ENCODE peak calls at places on chromosomes 6 and 20, in seven cellular contexts. C, X, J, D, S, R and I are unnamed samples.

GRCh38 chr6:168156742-168157265 is 77.8 kb upstream of the FRMD1 start:
- DNase-seq in R (no peak), D (no peak), C (no peak), J (no peak), X (no peak), S (no peak), I (no peak)

GRCh38 chr6:32187009-32187709 is 2.8 kb downstream of the PBX2 start:
- DNase-seq in S (no peak), D (no peak), J (no peak), C (peak), X (no peak), R (no peak), I (no peak)

GRCh38 chr20:63881451-63882226 is 13.3 kb upstream of the DNAJC5 start:
- DNase-seq in D (no peak), X (no peak), S (no peak), R (no peak), J (no peak), C (no peak), I (no peak)

GRCh38 chr6:14452567-14453527 is 335.3 kb downstream of the CD83 start:
- DNase-seq in X (no peak), S (no peak), R (no peak), D (no peak), C (no peak), J (no peak), I (peak)

GRCh38 chr20:23142162-23143050 is 56.3 kb upstream of the CD93 start:
- DNase-seq in D (peak), S (no peak), C (peak), R (no peak), X (no peak), J (no peak), I (no peak)

GRCh38 chr20:61525781-61526431 is 273.8 kb downstream of the CDH4 start:
- DNase-seq in X (no peak), C (no peak), R (no peak), D (no peak), S (no peak), J (no peak), I (no peak)

GRCh38 chr20:56343861-56344381 is 14.9 kb upstream of the FAM210B start:
- DNase-seq in R (peak), D (peak), J (no peak), X (peak), S (peak), C (peak), I (peak)

GRCh38 chr20:17438436-17439039 is 92.6 kb downstream of the BFSP1 start:
- DNase-seq in C (no peak), J (no peak), D (no peak), R (no peak), S (no peak), X (no peak), I (no peak)

GRCh38 chr6:41935685-41936072 is 5.9 kb downstream of the CCND3 start:
- DNase-seq in C (no peak), S (no peak), D (no peak), X (no peak), J (no peak), R (no peak), I (no peak)

GRCh38 chr6:160042788-160043301 is 74.0 kb downstream of the IGF2R start:
- DNase-seq in J (no peak), C (no peak), X (no peak), R (no peak), S (no peak), D (no peak), I (no peak)

GRCh38 chr6:125858427-125859320 is 67.9 kb downstream of the NCOA7 start:
- DNase-seq in R (peak), D (no peak), S (no peak), J (no peak), C (no peak), X (peak), I (peak)

GRCh38 chr20:2693286-2693995 is 861 bp downstream of the EBF4 start:
- DNase-seq in J (peak), X (peak), R (peak), C (no peak), D (peak), S (peak), I (peak)

GRCh38 chr6:104623052-104623690 is 236.5 kb downstream of the HACE1 start:
- DNase-seq in X (no peak), R (no peak), J (no peak), S (no peak), C (no peak), D (no peak), I (no peak)

GRCh38 chr6:125205931-125206330 is 52.4 kb downstream of the TPD52L1 start:
- DNase-seq in C (no peak), X (no peak), D (no peak), R (no peak), S (no peak), J (no peak), I (no peak)

GRCh38 chr20:61127311-61128044 is 124.6 kb upstream of the CDH4 start:
- DNase-seq in S (no peak), X (no peak), D (no peak), J (no peak), C (no peak), R (no peak), I (no peak)

GRCh38 chr6:11538049-11538798 is 675 bp downstream of the TMEM170B start:
- DNase-seq in J (peak), D (peak), S (peak), R (peak), X (peak), C (no peak), I (peak)

GRCh38 chr20:58179432-58180099 is 48.9 kb downstream of the ANKRD60 start:
- DNase-seq in C (peak), S (peak), J (peak), X (peak), R (peak), D (peak), I (peak)

GRCh38 chr6:48512396-48512795 is 401.4 kb upstream of the PTCHD4 start:
- DNase-seq in X (no peak), J (no peak), D (no peak), C (no peak), S (no peak), R (no peak), I (no peak)

GRCh38 chr6:33324139-33324538 is 6.6 kb upstream of the ZBTB22 start:
- DNase-seq in C (no peak), X (no peak), D (no peak), R (no peak), S (no peak), J (no peak), I (no peak)

GRCh38 chr20:11143481-11143880 is 469.7 kb upstream of the JAG1 start:
- DNase-seq in D (no peak), R (no peak), J (no peak), S (no peak), X (no peak), C (no peak), I (no peak)

GRCh38 chr20:1280421-1281102 is 14.5 kb downstream of the SNPH start:
- DNase-seq in R (no peak), D (no peak), J (no peak), S (no peak), C (no peak), X (no peak), I (no peak)

GRCh38 chr6:3755637-3756515 is 4.4 kb upstream of the PXDC1 start:
- DNase-seq in X (no peak), R (no peak), C (no peak), J (no peak), D (no peak), S (no peak), I (no peak)

GRCh38 chr6:49087372-49087771 is 375.7 kb downstream of the MMUT start:
- DNase-seq in J (no peak), X (no peak), R (no peak), D (no peak), S (no peak), C (no peak), I (no peak)

GRCh38 chr6:124798942-124799496 is 163.2 kb upstream of the RNF217 start:
- DNase-seq in D (no peak), J (no peak), S (no peak), R (no peak), X (no peak), C (no peak), I (no peak)

GRCh38 chr20:59004763-59005522 is 2.1 kb downstream of the CTSZ start:
- DNase-seq in C (peak), D (peak), R (no peak), S (peak), J (peak), X (peak), I (no peak)

GRCh38 chr6:6688283-6688682 is 99.8 kb downstream of the LY86 start:
- DNase-seq in R (no peak), C (no peak), X (no peak), D (no peak), J (no peak), S (no peak), I (no peak)
- H3K4me3 ChIP-seq in R (no peak), C (no peak), X (no peak), D (no peak), J (no peak), S (no peak), I (no peak)

GRCh38 chr6:152050451-152051195 is 243.1 kb downstream of the ESR1 start:
- DNase-seq in D (no peak), C (no peak), X (no peak), J (no peak), S (no peak), R (no peak), I (no peak)

GRCh38 chr6:152052061-152052460 is 244.6 kb downstream of the ESR1 start:
- DNase-seq in J (no peak), S (no peak), R (no peak), X (no peak), C (no peak), D (no peak), I (no peak)

GRCh38 chr6:152054441-152054840 is 247.0 kb downstream of the ESR1 start:
- DNase-seq in C (no peak), J (no peak), R (no peak), D (no peak), S (no peak), X (no peak), I (no peak)

GRCh38 chr6:152055517-152055916 is 248.0 kb downstream of the ESR1 start:
- DNase-seq in X (no peak), S (no peak), C (no peak), R (no peak), J (no peak), D (no peak), I (no peak)

GRCh38 chr6:152053332-152053731 is 245.8 kb downstream of the ESR1 start:
- DNase-seq in D (no peak), S (no peak), C (no peak), J (no peak), R (no peak), X (no peak), I (no peak)
- H3K27ac ChIP-seq in D (no peak), S (no peak), C (no peak), J (no peak), R (no peak), X (no peak), I (no peak)

GRCh38 chr6:158472453-158472852 is 87.4 kb upstream of the TMEM181 start:
- DNase-seq in R (no peak), J (no peak), S (no peak), X (no peak), D (no peak), C (no peak), I (no peak)

GRCh38 chr6:158475344-158476302 is 84.3 kb upstream of the TMEM181 start:
- DNase-seq in S (no peak), J (no peak), C (no peak), R (peak), D (no peak), X (peak), I (no peak)

GRCh38 chr6:158471339-158471738 is 88.6 kb upstream of the TMEM181 start:
- DNase-seq in R (no peak), D (no peak), S (no peak), J (no peak), C (no peak), X (no peak), I (no peak)

GRCh38 chr6:158476389-158476788 is 83.5 kb upstream of the TMEM181 start:
- DNase-seq in R (no peak), D (no peak), J (no peak), C (no peak), S (no peak), X (no peak), I (no peak)

GRCh38 chr6:158474961-158475343 is 84.9 kb upstream of the TMEM181 start:
- DNase-seq in R (no peak), D (no peak), X (no peak), C (no peak), S (no peak), J (no peak), I (no peak)
- H3K4me3 ChIP-seq in R (no peak), D (no peak), X (no peak), C (no peak), S (no peak), J (no peak), I (no peak)

DNA sequence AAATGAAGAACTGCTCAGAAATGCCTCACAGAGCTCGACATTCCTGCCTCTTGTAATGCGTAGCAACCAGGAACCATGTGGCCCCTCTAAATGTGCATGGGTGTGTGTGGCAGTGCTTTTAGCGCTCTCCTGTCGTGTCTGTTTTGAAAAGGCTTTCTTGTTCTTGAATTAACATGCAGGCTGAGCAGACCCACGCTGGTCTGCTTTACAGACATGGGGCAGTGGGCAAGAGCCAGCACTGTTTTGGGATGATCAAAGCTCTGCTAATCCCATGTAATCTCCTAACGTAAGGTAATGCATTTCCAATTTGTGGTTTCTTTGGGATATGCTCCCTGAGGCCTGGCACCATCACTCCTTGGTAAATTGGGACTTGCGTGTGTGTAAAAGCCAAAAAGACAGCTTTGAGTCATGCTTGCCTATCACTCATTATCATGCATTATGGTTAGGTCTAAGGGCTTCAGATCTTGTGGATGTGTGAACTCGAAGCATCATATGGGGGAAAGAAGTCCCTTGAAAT is 11.8 kb downstream of the RIPOR2 start:
- DNase-seq in R (no peak), D (no peak), S (no peak), J (no peak), X (no peak), C (no peak), I (no peak)
- H3K27ac ChIP-seq in R (no peak), D (no peak), S (no peak), J (no peak), X (no peak), C (no peak), I (peak)

GRCh38 chr6:113871975-113872374 is 14.8 kb downstream of the MARCKS start:
- DNase-seq in C (no peak), X (no peak), S (no peak), D (no peak), R (no peak), J (no peak), I (no peak)
- H3K4me3 ChIP-seq in C (peak), X (no peak), S (no peak), D (no peak), R (no peak), J (no peak), I (no peak)

GRCh38 chr6:158703121-158703839 is 53.4 kb downstream of the SYTL3 start:
- DNase-seq in X (no peak), J (peak), C (no peak), R (peak), S (peak), D (no peak), I (peak)
- H3K27ac ChIP-seq in X (peak), J (peak), C (peak), R (no peak), S (peak), D (no peak), I (no peak)

GRCh38 chr6:166655251-166655650 is 28.2 kb upstream of the RPS6KA2 start:
- DNase-seq in X (no peak), D (no peak), S (no peak), C (no peak), J (no peak), R (peak), I (no peak)

GRCh38 chr6:166658115-166658791 is 31.2 kb upstream of the RPS6KA2 start:
- DNase-seq in J (no peak), D (no peak), R (no peak), X (no peak), S (no peak), C (no peak), I (no peak)

GRCh38 chr6:166657531-166657930 is 30.5 kb upstream of the RPS6KA2 start:
- DNase-seq in D (no peak), S (no peak), X (no peak), C (no peak), R (no peak), J (no peak), I (no peak)

GRCh38 chr6:166655713-166656265 is 28.7 kb upstream of the RPS6KA2 start:
- DNase-seq in S (no peak), J (no peak), C (no peak), R (no peak), X (no peak), D (no peak), I (no peak)

DNA sequence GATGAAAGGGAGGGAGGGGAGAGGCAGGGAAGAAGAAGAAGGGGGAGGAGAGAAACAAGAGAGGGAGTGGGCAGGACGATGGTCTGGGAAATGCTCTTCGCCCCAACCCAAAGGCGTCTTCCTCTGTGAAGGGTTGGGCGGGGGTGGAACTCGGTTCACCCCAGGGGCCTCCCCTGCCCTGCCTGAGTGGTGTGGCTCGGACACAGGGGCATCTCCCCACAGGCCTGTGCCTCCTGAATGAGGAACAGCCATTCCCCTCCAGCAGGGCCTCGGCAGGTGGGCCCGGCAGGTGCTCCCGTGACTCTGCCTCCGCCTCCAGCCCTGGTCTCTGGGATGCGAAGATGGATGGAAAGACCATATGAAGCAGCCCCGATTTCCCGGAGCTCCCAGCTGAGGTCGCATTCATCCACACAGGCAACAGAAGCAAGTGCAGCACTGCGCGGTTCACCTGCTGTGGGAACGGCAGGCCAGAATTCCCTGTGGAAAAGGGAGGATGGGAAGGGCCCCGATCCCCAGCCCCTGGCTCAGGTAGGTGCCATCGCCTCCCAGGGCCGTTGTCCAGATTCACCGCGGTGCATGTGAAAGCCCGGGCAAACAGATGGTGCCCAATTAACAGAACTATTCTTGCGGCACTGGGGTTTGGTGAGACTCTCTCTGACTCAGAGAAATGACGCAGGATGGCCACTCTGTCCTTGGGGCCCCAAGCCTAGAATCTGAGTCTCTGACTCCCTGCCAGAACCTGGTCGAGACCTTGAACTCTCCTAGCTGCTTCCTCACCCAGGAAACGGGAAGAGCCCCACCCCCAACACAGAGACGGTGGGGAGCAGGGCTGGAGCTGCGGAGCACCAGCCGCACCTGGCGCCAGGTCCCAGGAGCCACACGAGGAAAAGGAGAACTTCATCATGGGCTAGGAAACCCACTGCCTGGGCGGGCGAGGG is 29.5 kb upstream of the RPS6KA2 start:
- DNase-seq in S (no peak), C (no peak), X (no peak), J (no peak), R (no peak), D (no peak), I (no peak)
- H3K4me3 ChIP-seq in S (no peak), C (no peak), X (no peak), J (no peak), R (no peak), D (no peak), I (no peak)

DNA sequence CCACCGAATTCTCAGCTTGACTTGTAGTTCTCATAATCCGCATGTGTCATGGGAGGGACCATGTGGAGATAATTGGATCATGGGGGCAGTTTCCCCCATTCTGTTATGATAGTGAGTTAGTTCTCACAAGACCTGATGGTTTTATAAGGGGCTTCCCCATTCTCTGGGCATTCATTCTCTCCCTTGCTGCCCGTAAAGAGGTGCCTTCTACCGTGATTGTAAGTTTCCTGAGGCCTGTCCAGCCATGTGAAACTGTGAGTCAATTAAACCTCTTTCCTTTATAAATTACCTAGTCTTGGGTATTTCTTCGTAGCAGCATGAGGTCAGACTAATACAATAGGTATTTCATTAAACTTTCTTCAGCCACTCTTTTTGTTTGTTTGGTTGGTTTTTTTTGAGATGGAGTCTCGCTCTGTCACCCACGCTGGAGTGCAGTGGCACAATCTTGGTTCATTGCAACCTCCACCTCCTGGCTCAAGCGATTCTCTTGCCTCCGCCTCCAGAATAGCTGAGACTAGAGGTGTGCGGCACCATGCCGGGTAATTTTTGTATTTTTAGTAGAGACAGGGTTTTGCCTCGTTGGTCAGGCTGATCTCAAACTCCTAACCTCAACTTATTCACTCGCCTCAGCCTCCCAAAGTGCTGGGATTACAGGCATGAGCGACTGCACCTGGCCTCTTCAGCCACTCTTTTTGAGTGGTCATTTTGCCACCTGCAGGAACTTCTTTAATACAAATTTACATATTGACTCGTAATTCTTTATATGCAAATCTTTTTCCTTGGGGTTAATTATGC is 36.3 kb downstream of the GSTA2 start:
- DNase-seq in C (no peak), J (no peak), X (no peak), R (no peak), D (no peak), S (no peak), I (no peak)
- H3K27ac ChIP-seq in C (peak), J (no peak), X (peak), R (no peak), D (peak), S (no peak), I (no peak)

GRCh38 chr6:143536461-143536865 is 24.9 kb upstream of the FUCA2 start:
- DNase-seq in D (peak), R (peak), S (peak), C (no peak), J (peak), X (peak), I (peak)
- H3K4me3 ChIP-seq in D (peak), R (peak), S (peak), C (peak), J (peak), X (peak), I (peak)